ENCODE peak calls at places on chromosome 13, in seven cellular contexts. K is T-helper 1 cell; W is stimulated activated CD8-positive, alpha-beta memory T cell treated with anti-CD3 and anti-CD28 coated beads, Interleukin-4, amount 100 ng/mL, for 1 hour; S is midbrain; M is ACHN; R is activated T-cell treated with anti-CD3 and anti-CD28 coated beads, Interleukin-2, amount 50 U/mL, for 4 hours; D is stimulated activated CD4-positive, alpha-beta T cell treated with anti-CD3 and anti-CD28 coated beads, TNF-alpha, amount 100 ng/mL, for 24 hours. X is an unnamed sample.

GRCh38 chr13:105452895-105453294 is 1082.6 kb downstream of the EFNB2 start:
- DNase-seq in D (no peak), R (no peak), M (no peak), K (no peak), W (no peak), S (no peak), X (no peak)

GRCh38 chr13:96967248-96967745 is 27.0 kb downstream of the OXGR1 start:
- DNase-seq in M (no peak), D (no peak), K (no peak), W (no peak), S (no peak), R (no peak), X (no peak)

GRCh38 chr13:110520431-110521295 is 40.9 kb downstream of the RAB20 start:
- DNase-seq in M (no peak), D (no peak), S (peak; percentile 83), R (no peak), W (no peak), K (no peak), X (peak; percentile 42)

GRCh38 chr13:54387607-54388006 is 1359.0 kb downstream of the OLFM4 start:
- DNase-seq in M (no peak), S (no peak), K (no peak), R (no peak), D (no peak), W (no peak), X (no peak)

GRCh38 chr13:97318532-97318931 is 96.4 kb downstream of the MBNL2 start:
- DNase-seq in D (no peak), W (no peak), R (no peak), M (no peak), S (no peak), K (no peak), X (no peak)

GRCh38 chr13:58247080-58247479 is 615.5 kb downstream of the PCDH17 start:
- DNase-seq in D (no peak), W (no peak), M (no peak), K (no peak), R (no peak), S (no peak), X (no peak)

GRCh38 chr13:106348032-106348431 is 187.4 kb downstream of the EFNB2 start:
- DNase-seq in K (no peak), R (no peak), D (no peak), W (no peak), M (peak; percentile 72), S (no peak), X (no peak)

GRCh38 chr13:61873717-61874116 is 458.1 kb upstream of the PCDH20 start:
- DNase-seq in M (no peak), R (no peak), D (no peak), S (no peak), K (no peak), W (no peak), X (no peak)

GRCh38 chr13:100859861-100860260 is 185.3 kb upstream of the TMTC4 start:
- DNase-seq in D (no peak), S (no peak), R (no peak), M (no peak), W (no peak), K (no peak), X (no peak)

GRCh38 chr13:93775507-93776108 is 549.0 kb downstream of the GPC6 start:
- DNase-seq in K (no peak), D (no peak), R (no peak), W (no peak), M (peak; percentile 25), S (no peak), X (no peak)

GRCh38 chr13:111354789-111355188 is 34.3 kb downstream of the TEX29 start:
- DNase-seq in W (no peak), R (no peak), M (no peak), K (no peak), S (no peak), D (no peak), X (no peak)

GRCh38 chr13:22735381-22735995 is 445.3 kb upstream of the SGCG start:
- DNase-seq in D (no peak), R (no peak), S (no peak), M (no peak), K (no peak), W (no peak), X (no peak)

GRCh38 chr13:27372896-27373295 is 51.5 kb upstream of the GTF3A start:
- DNase-seq in S (no peak), M (no peak), D (no peak), R (no peak), W (no peak), K (no peak), X (no peak)